ENCODE peak calls at places on chromosome 11, in nine cellular contexts. A is LHCN-M2; G is GM23248; R is germinal center; I is EL; P is mesenchymal stem cell; B is stimulated activated CD8-positive, alpha-beta memory T cell treated with anti-CD3 and anti-CD28 coated beads, Interleukin-12 subunit alpha, Interleukin-12 subunit beta, amount 100 ng/mL, for 4 hours; D is psoas muscle; S is Caki2. T is an unnamed sample.
A peak's percentile ranks its signal among the peaks of the same experiment; 100 is the strongest.

GRCh38 chr11:119751281-119752060 is 22.5 kb upstream of the NECTIN1 start:
- DNase-seq in A (no peak), G (peak; percentile 18), R (peak; percentile 14), I (no peak), P (no peak), B (no peak), D (no peak), S (no peak), T (no peak)

GRCh38 chr11:7906481-7906880 is 24.6 kb downstream of the OR10A6 start:
- DNase-seq in A (no peak), G (peak; percentile 19), R (no peak), I (peak; percentile 33), P (no peak), B (no peak), D (no peak), S (no peak), T (no peak)

GRCh38 chr11:83140691-83141455 is 16.1 kb upstream of the PCF11 start:
- DNase-seq in A (no peak), G (no peak), R (no peak), I (no peak), P (no peak), B (no peak), D (no peak), S (no peak), T (no peak)

GRCh38 chr11:46381046-46381835 is at the start of gene MDK:
- DNase-seq in A (no peak), G (peak; percentile 61), R (peak; percentile 22), I (peak; percentile 40), P (no peak), B (no peak), D (no peak), S (no peak), T (peak; percentile 65)

GRCh38 chr11:110984147-110984546 is 261.4 kb upstream of the POU2AF2 start:
- DNase-seq in A (peak; percentile 74), G (peak; percentile 58), R (no peak), I (peak; percentile 48), P (peak; percentile 73), B (no peak), D (no peak), S (peak; percentile 54), T (no peak)

GRCh38 chr11:40293655-40294342 is 1165.7 kb downstream of the LRRC4C start:
- DNase-seq in A (peak; percentile 25), G (peak; percentile 60), R (peak; percentile 49), I (peak; percentile 77), P (peak; percentile 96), B (no peak), D (peak; percentile 47), S (peak; percentile 80), T (no peak)

GRCh38 chr11:59992420-59992819 is 24.6 kb upstream of the OOSP4B start:
- DNase-seq in A (no peak), G (no peak), R (no peak), I (no peak), P (no peak), B (no peak), D (no peak), S (no peak), T (no peak)

GRCh38 chr11:1523779-1524178 is 37.2 kb upstream of the MOB2 start:
- DNase-seq in A (no peak), G (no peak), R (peak; percentile 31), I (no peak), P (no peak), B (no peak), D (no peak), S (no peak), T (no peak)

T was measured in mucosa of descending colon.